ENCODE peak calls at places on chromosomes 13 and 19, in eight cellular contexts. I is heart right ventricle; N is lung; D is effector memory CD4-positive, alpha-beta T cell; M is breast epithelium; B is upper lobe of right lung; E is psoas muscle; L is esophagus squamous epithelium. S is an unnamed sample. For H3K4me1, the result is how much of the 10 kb centered on the place peaks cover.

GRCh38 chr19:33436360-33437345 is 63.1 kb downstream of the CEBPG start:
- DNase-seq in I (no peak), N (no peak), D (no peak), M (peak), B (peak), E (no peak), L (no peak), S (peak)

GRCh38 chr13:72004975-72005374 is 138.0 kb upstream of the DACH1 start:
- DNase-seq in I (no peak), N (no peak), D (no peak), M (no peak), B (no peak), E (no peak), L (no peak), S (no peak)

GRCh38 chr13:46126552-46127171 is 21.8 kb upstream of the CPB2 start:
- DNase-seq in I (peak), N (peak), D (peak), M (peak), B (peak), E (peak), L (no peak), S (no peak)

GRCh38 chr19:18401580-18402112 is 4.2 kb upstream of the LRRC25 start:
- DNase-seq in I (peak), N (no peak), D (no peak), M (no peak), B (no peak), E (peak), L (no peak), S (no peak)

GRCh38 chr13:101211261-101211660 is 205.0 kb downstream of the NALCN start:
- DNase-seq in I (no peak), N (no peak), D (no peak), M (no peak), B (no peak), E (no peak), L (no peak), S (no peak)

GRCh38 chr19:17303167-17303939 is at the start of gene ABHD8:
- DNase-seq in I (peak), N (peak), D (peak), M (peak), B (peak), E (peak), L (peak), S (peak)

GRCh38 chr19:10111405-10111811 is at the start of gene P2RY11:
- DNase-seq in I (no peak), N (no peak), D (peak), M (no peak), B (peak), E (no peak), L (no peak), S (no peak)

GRCh38 chr13:74644239-74644638 is 510.0 kb upstream of the KLF12 start:
- DNase-seq in I (no peak), N (no peak), D (no peak), M (no peak), B (no peak), E (no peak), L (no peak), S (no peak)

GRCh38 chr19:7497292-7497691 is 8.5 kb upstream of the PEX11G start:
- DNase-seq in I (no peak), N (no peak), D (no peak), M (no peak), B (no peak), E (no peak), L (no peak), S (no peak)

GRCh38 chr13:46386426-46386995 is 541 bp downstream of the RUBCNL start:
- DNase-seq in I (no peak), N (no peak), D (no peak), M (no peak), B (no peak), E (no peak), L (no peak), S (no peak)

GRCh38 chr19:869245-870177 is 10.0 kb downstream of the CFD start:
- DNase-seq in I (peak), N (no peak), D (no peak), M (no peak), B (no peak), E (peak), L (no peak), S (peak)

GRCh38 chr13:55483626-55484158 is 1657.0 kb upstream of the PRR20A start:
- DNase-seq in I (no peak), N (no peak), D (no peak), M (no peak), B (no peak), E (no peak), L (no peak), S (no peak)

GRCh38 chr13:113029487-113030258 is 60.7 kb downstream of the MCF2L start:
- DNase-seq in I (peak), N (no peak), D (no peak), M (no peak), B (no peak), E (no peak), L (no peak), S (no peak)

GRCh38 chr19:4052993-4053422 is 13.7 kb downstream of the ZBTB7A start:
- DNase-seq in I (no peak), N (no peak), D (no peak), M (no peak), B (peak), E (no peak), L (no peak), S (no peak)

GRCh38 chr19:4052114-4052992 is 14.3 kb downstream of the ZBTB7A start:
- DNase-seq in I (peak), N (no peak), D (no peak), M (no peak), B (peak), E (peak), L (no peak), S (peak)

GRCh38 chr19:4049432-4049831 is 17.3 kb downstream of the ZBTB7A start:
- DNase-seq in I (peak), N (no peak), D (no peak), M (no peak), B (no peak), E (peak), L (no peak), S (no peak)

GRCh38 chr19:4053423-4054324 is 13.0 kb downstream of the ZBTB7A start:
- DNase-seq in I (no peak), N (no peak), D (no peak), M (no peak), B (no peak), E (no peak), L (no peak), S (no peak)

GRCh38 chr19:4051175-4052101 is 15.3 kb downstream of the ZBTB7A start:
- DNase-seq in I (no peak), N (no peak), D (no peak), M (no peak), B (peak), E (peak), L (no peak), S (no peak)
- H3K4me3 ChIP-seq in I (no peak), N (no peak), D (no peak), M (no peak), B (no peak), E (no peak), L (peak), S (peak)

GRCh38 chr19:49635530-49636229 is 4.3 kb downstream of the RRAS start:
- DNase-seq in I (no peak), N (no peak), D (no peak), M (no peak), B (no peak), E (no peak), L (no peak), S (no peak)

GRCh38 chr19:49637865-49638350 is 2.0 kb downstream of the RRAS start:
- DNase-seq in I (peak), N (peak), D (no peak), M (peak), B (peak), E (peak), L (no peak), S (peak)

GRCh38 chr19:49638360-49638759 is 1.6 kb downstream of the RRAS start:
- DNase-seq in I (no peak), N (no peak), D (no peak), M (no peak), B (no peak), E (no peak), L (no peak), S (peak)

GRCh38 chr19:49639401-49640112 is 386 bp downstream of the RRAS start:
- DNase-seq in I (no peak), N (no peak), D (no peak), M (no peak), B (no peak), E (no peak), L (no peak), S (peak)

GRCh38 chr19:49636230-49636932 is 3.6 kb downstream of the RRAS start:
- DNase-seq in I (no peak), N (no peak), D (no peak), M (no peak), B (no peak), E (no peak), L (no peak), S (no peak)
- H3K27ac ChIP-seq in I (peak), N (no peak), D (no peak), M (no peak), B (peak), E (no peak), L (peak), S (no peak)

DNA sequence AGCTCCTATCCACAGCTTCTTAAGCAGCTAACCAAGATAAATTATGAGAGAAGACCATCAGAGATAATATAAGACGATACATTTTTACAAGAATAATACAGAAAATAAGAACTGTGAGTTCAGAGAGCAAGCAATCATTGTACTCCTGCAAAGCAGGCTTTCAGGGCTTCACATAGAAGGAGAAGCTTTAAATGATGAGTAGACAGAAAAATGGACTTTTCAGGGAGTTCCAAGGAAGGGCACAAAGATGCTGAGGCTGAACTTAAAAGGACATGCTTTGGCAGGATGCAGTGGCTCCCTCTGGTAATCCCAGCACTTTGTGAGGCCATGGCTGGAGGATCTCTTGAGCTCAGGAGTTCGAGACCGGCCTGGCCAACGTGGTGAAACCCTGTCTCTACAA is 159.5 kb downstream of the POU4F1 start:
- DNase-seq in I (no peak), N (no peak), D (no peak), M (no peak), B (no peak), E (no peak), L (no peak), S (no peak)
- H3K4me1 ChIP-seq in I (under half), N (under half), D (under half), M (under half), B (under half), E (under half), L (under half), S (under half)

GRCh38 chr19:48510421-48511268 is 990 bp downstream of the LMTK3 start:
- DNase-seq in I (peak), N (peak), D (peak), M (peak), B (peak), E (peak), L (no peak), S (no peak)
- H3K4me3 ChIP-seq in I (peak), N (no peak), D (peak), M (no peak), B (peak), E (peak), L (peak), S (no peak)

GRCh38 chr19:38264486-38265212 is at the start of gene SPINT2:
- DNase-seq in I (peak), N (peak), D (no peak), M (peak), B (no peak), E (no peak), L (no peak), S (peak)
- H3K27ac ChIP-seq in I (peak), N (no peak), D (peak), M (peak), B (peak), E (no peak), L (peak), S (peak)

GRCh38 chr19:38684862-38685665 is 37.6 kb downstream of the ACTN4 start:
- DNase-seq in I (no peak), N (no peak), D (no peak), M (no peak), B (no peak), E (no peak), L (no peak), S (no peak)
- H3K4me1 ChIP-seq in I (half or more), N (under half), D (half or more), M (under half), B (half or more), E (half or more), L (half or more), S (half or more)